ENCODE peak calls at places on chromosomes 13 and 19, in four cellular contexts. N is breast epithelium, C is adrenal gland, P is endothelial cell of umbilical vein. G is an unnamed sample.

GRCh38 chr19:40208602-40209001 is 9.6 kb downstream of the TTC9B start:
- DNase-seq in N (no peak), P (no peak), C (no peak), G (no peak)

GRCh38 chr19:6801397-6802086 is 29.0 kb downstream of the VAV1 start:
- DNase-seq in P (peak), C (peak), N (no peak), G (peak)

GRCh38 chr13:107376393-107377085 is 808.6 kb upstream of the ARGLU1 start:
- DNase-seq in C (no peak), P (no peak), N (no peak), G (no peak)

GRCh38 chr13:86945596-86945995 is 725.6 kb upstream of the SLITRK5 start:
- DNase-seq in C (no peak), P (no peak), N (no peak), G (no peak)

GRCh38 chr19:8030906-8031305 is 21.7 kb upstream of the CCL25 start:
- DNase-seq in P (no peak), C (no peak), N (no peak), G (no peak)

GRCh38 chr19:18002347-18002850 is 5.6 kb upstream of the ARRDC2 start:
- DNase-seq in C (peak), P (no peak), N (no peak), G (no peak)

GRCh38 chr19:19525611-19526380 is 2.9 kb upstream of the YJEFN3 start:
- DNase-seq in N (no peak), P (no peak), C (no peak), G (no peak)

GRCh38 chr13:77002590-77003190 is 10.8 kb downstream of the CLN5 start:
- DNase-seq in N (no peak), P (peak), C (no peak), G (no peak)

GRCh38 chr19:2186071-2186846 is 22.5 kb downstream of the DOT1L start:
- DNase-seq in C (peak), P (peak), N (peak), G (no peak)

GRCh38 chr13:33057019-33057785 is 41.0 kb downstream of the KL start:
- DNase-seq in C (no peak), P (peak), N (no peak), G (no peak)

GRCh38 chr19:13022111-13022858 is 27.0 kb downstream of the NFIX start:
- DNase-seq in P (no peak), N (no peak), C (peak), G (no peak)

GRCh38 chr13:41931337-41931736 is 29.6 kb downstream of the VWA8 start:
- DNase-seq in N (no peak), C (no peak), P (no peak), G (no peak)

DNA sequence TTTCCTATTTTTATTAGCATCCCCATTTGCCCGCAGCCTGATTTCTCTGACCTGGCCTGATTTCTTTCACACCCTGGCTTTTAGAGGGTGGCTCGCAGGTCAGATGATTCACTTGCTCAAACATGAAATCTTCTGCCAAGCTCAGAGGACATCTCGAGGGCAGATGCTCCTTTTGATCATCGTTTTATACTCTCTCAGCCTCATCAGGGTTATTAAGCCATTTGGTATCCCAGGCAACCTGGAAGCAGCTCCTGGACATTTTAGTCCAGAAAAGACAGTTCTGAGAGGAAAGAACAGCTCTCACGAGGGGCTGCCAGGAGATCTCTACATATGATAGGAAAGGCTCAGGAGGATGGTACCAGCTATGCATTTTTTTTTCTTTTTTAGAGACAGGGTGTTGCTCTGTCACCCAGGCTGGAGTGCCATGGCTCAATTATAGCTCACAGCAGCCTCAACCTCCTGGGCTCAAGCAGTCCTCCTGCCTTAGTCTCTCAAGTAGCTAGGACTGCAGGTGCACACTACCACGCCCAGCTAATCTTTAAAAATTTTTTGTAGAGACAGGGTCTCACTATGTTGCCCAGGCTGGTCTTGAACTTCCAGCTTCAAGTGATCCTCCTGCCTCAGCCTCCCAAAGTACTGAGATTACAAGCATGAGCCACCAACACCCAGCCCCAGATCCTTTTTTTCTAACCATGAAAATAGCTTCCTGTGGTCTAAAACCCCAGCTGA is 165.4 kb downstream of the KATNAL1 start:
- DNase-seq in C (no peak), N (no peak), P (no peak), G (no peak)
- H3K27ac ChIP-seq in C (no peak), N (peak), P (peak), G (no peak)

GRCh38 chr19:53865918-53866696 is 1.6 kb upstream of the MYADM start:
- DNase-seq in N (no peak), P (peak), C (no peak), G (peak)
- TF ChIP-seq POLR2A in N (no peak), P (no peak), C (no peak), G (peak)

GRCh38 chr13:21478881-21479808 is 20.0 kb upstream of the ZDHHC20 start:
- DNase-seq in N (no peak), P (peak), C (peak), G (peak)

GRCh38 chr13:21475115-21475514 is 16.0 kb upstream of the ZDHHC20 start:
- DNase-seq in P (no peak), N (no peak), C (no peak), G (no peak)

GRCh38 chr13:21481359-21481758 is 22.3 kb upstream of the ZDHHC20 start:
- DNase-seq in C (no peak), P (no peak), N (no peak), G (no peak)

GRCh38 chr13:21476893-21477472 is 17.9 kb upstream of the ZDHHC20 start:
- DNase-seq in P (peak), C (peak), N (peak), G (peak)
- H3K27ac ChIP-seq in P (no peak), C (peak), N (no peak), G (no peak)

DNA sequence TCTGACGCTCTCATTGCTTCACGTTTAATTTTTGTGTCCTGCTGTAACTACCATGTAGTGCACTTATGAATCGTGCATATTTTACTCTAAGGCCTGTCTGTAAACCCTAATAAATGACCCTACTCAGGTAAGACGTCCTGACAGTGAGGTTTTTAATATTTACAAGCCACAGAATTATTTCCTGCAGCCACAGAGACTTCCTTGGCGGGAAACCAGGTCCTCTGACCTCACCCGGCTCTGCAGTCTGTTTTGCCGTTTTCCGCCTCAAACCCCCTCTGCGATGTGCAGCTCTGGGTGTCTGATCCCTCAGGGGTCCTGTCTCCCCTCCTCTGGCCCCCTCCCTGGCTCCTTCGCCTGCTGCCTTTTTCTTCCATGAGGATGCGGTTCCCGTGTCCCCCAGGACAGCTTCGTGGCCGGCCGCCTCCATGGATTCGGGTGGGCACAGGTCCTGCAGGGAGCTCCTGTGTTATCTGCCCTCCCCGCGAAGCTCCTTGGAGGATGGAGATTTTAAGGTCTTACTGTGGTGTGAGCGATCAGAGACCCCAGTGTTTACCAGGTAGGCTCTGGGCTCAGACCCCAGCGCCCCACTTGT is 66.3 kb downstream of the MCF2L start:
- DNase-seq in N (no peak), C (no peak), P (no peak), G (no peak)
- TF ChIP-seq POLR2A in N (no peak), C (no peak), P (no peak), G (no peak)

DNA sequence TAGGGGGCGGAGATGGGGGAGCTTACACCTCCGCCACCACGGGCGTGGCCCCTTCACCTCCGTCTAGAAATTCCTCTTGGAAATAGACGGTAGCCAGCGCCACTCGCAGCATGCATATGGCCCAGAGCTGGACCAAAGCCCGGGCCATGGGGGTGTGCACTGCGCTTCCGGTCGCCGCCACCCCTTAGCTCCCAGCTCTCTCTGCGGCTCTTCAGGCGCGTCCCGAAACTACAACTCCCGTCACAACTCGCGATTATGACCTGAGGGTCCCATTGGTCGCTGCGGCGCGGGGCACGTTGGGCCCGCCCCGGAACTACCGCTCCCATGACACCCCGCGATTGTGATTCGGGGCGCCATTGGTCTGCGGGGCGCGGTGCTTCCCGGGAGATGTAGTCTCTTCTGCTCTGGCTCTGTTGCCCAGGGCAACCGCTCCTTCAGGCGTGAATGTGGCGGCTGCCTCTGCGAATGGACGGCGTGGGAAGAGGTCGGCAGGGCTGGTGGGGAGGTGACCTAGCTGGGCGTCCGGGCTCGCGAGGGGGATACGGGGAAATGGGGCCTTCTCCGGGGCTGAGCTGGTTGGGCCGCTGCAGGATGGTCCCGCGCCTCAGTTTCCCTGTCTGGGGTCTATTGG is at the start of the genes C19orf44 and CALR3:
- DNase-seq in C (peak), P (peak), N (peak), G (peak)
- H3K27ac ChIP-seq in C (peak), P (peak), N (peak), G (peak)

G was measured in Peyer's patch.